ENCODE peak calls at places on chromosomes 4 and X, in four cellular contexts. F is activated T-cell treated with anti-CD3 and anti-CD28 coated beads for 1 hour, Y is foreskin fibroblast, R is anterior cingulate cortex. T is an unnamed sample.

GRCh38 chr4:5256416-5256815 is 205.1 kb downstream of the STK32B start:
- DNase-seq in F (no peak), R (no peak), Y (no peak), T (no peak)

GRCh38 chr4:128863314-128864075 is 54.0 kb downstream of the JADE1 start:
- DNase-seq in Y (peak), F (peak), R (peak), T (peak)

GRCh38 chr4:25878676-25879075 is 15.9 kb upstream of the SEL1L3 start:
- DNase-seq in F (no peak), Y (no peak), R (no peak), T (no peak)

GRCh38 chr4:89299153-89299789 is 8.3 kb downstream of the GPRIN3 start:
- DNase-seq in Y (no peak), R (no peak), F (no peak), T (no peak)

GRCh38 chr4:105631818-105632400 is 76.6 kb downstream of the INTS12 start:
- DNase-seq in F (no peak), Y (no peak), R (no peak), T (no peak)

GRCh38 chrX:133171962-133172708 is 46.0 kb downstream of the TFDP3 start:
- DNase-seq in F (no peak), Y (no peak), R (no peak), T (no peak)

GRCh38 chr4:185033950-185034349 is 15.7 kb downstream of the HELT start:
- DNase-seq in F (no peak), R (no peak), Y (no peak), T (no peak)

GRCh38 chr4:54063224-54063623 is 1.2 kb downstream of the CHIC2 start:
- DNase-seq in F (no peak), R (no peak), Y (peak), T (no peak)

GRCh38 chr4:181271241-181271640 is 972.0 kb upstream of the TENM3 start:
- DNase-seq in F (no peak), Y (no peak), R (no peak), T (no peak)